ENCODE peak calls at places on chromosomes 12 and 14, in eight cellular contexts. H is A549, C is astrocyte of the cerebellum, F is brain microvascular endothelial cell, M is mammary epithelial cell, O is stomach, K is lower lobe of right lung, B is uterus. S is an unnamed sample.

GRCh38 chr14:96567289-96567899 is 65.2 kb downstream of the PAPOLA start:
- DNase-seq in H (peak; percentile 31), C (peak; percentile 19), F (peak; percentile 50), M (no peak), O (no peak), K (no peak), B (no peak), S (peak; percentile 45)

GRCh38 chr14:75450381-75451276 is 22.8 kb downstream of the JDP2 start:
- DNase-seq in H (no peak), C (peak; percentile 29), F (no peak), M (peak; percentile 74), O (peak; percentile 90), K (peak; percentile 62), B (peak; percentile 64), S (no peak)

GRCh38 chr12:49227701-49228100 is 37.2 kb upstream of the TUBA1C start:
- DNase-seq in H (no peak), C (no peak), F (no peak), M (no peak), O (no peak), K (no peak), B (no peak), S (no peak)

GRCh38 chr12:79420146-79420618 is 270.6 kb downstream of the PAWR start:
- DNase-seq in H (peak; percentile 38), C (peak; percentile 92), F (peak; percentile 92), M (peak; percentile 76), O (no peak), K (no peak), B (no peak), S (peak; percentile 98)

GRCh38 chr12:121570467-121571283 is 10.1 kb downstream of the KDM2B start:
- DNase-seq in H (no peak), C (no peak), F (no peak), M (no peak), O (no peak), K (no peak), B (no peak), S (no peak)

GRCh38 chr12:120490833-120491512 is 4.9 kb upstream of the DYNLL1 start:
- DNase-seq in H (no peak), C (no peak), F (no peak), M (no peak), O (no peak), K (no peak), B (peak; percentile 33), S (no peak)

GRCh38 chr12:117100851-117101673 is 1.8 kb upstream of the TESC start:
- DNase-seq in H (no peak), C (no peak), F (no peak), M (no peak), O (no peak), K (no peak), B (no peak), S (no peak)

GRCh38 chr12:4997939-4998338 is 45.7 kb upstream of the KCNA5 start:
- DNase-seq in H (peak; percentile 21), C (peak; percentile 75), F (peak; percentile 88), M (peak; percentile 78), O (no peak), K (no peak), B (peak; percentile 42), S (peak; percentile 92)

GRCh38 chr14:61381589-61381988 is 60.2 kb downstream of the PRKCH start:
- DNase-seq in H (no peak), C (no peak), F (no peak), M (peak; percentile 37), O (no peak), K (peak; percentile 47), B (no peak), S (no peak)

GRCh38 chr12:131511391-131511802 is 199.5 kb upstream of the SFSWAP start:
- DNase-seq in H (no peak), C (no peak), F (peak; percentile 49), M (peak; percentile 9), O (no peak), K (no peak), B (no peak), S (peak; percentile 11)

GRCh38 chr12:124866883-124867232 is 3.2 kb upstream of the SCARB1 start:
- DNase-seq in H (no peak), C (no peak), F (no peak), M (no peak), O (no peak), K (no peak), B (no peak), S (no peak)

GRCh38 chr12:109764776-109765492 is 51.3 kb downstream of the FAM222A start:
- DNase-seq in H (no peak), C (no peak), F (no peak), M (no peak), O (peak; percentile 24), K (peak; percentile 28), B (no peak), S (no peak)

GRCh38 chr14:61511558-61511924 is 183.8 kb upstream of the HIF1A start:
- DNase-seq in H (no peak), C (no peak), F (no peak), M (peak; percentile 52), O (no peak), K (peak; percentile 52), B (no peak), S (peak; percentile 33)

GRCh38 chr12:45309826-45310626 is 94.1 kb downstream of the ANO6 start:
- DNase-seq in H (no peak), C (peak; percentile 37), F (no peak), M (no peak), O (no peak), K (no peak), B (no peak), S (peak; percentile 96)
- TF ChIP-seq CTCF in H (no peak), C (peak; percentile 24), F (no peak), M (no peak), O (no peak), K (no peak), B (peak; percentile 15), S (peak; percentile 40)

DNA sequence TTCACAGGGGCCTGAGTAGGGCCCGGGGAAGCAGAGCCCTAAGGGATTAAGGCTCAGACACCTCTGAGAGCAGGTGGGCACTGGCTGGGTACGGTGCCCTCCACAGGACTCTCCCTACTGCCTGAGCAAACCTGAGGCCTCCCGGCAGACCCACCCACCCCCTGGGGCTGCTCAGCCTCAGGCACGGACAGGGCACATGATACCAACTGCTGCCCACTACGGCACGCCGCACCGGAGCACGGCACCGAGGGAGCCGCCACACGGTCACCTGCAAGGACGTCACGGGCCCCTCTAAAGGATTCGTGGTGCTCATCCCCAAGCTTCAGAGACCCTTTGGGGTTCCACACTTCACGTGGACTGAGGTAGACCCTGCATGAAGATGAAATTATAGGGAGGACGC is 7.1 kb downstream of the LTBR start:
- DNase-seq in H (no peak), C (no peak), F (no peak), M (no peak), O (no peak), K (no peak), B (no peak), S (no peak)
- H3K4me3 ChIP-seq in H (no peak overlapping the region), C (no peak overlapping the region), F (no peak overlapping the region), M (no peak overlapping the region), O (no peak overlapping the region), K (no peak overlapping the region), B (no peak overlapping the region), S (no peak overlapping the region)

GRCh38 chr12:66717049-66717448 is 38.2 kb upstream of the GRIP1 start:
- DNase-seq in H (no peak), C (no peak), F (no peak), M (no peak), O (no peak), K (no peak), B (no peak), S (no peak)
- TF ChIP-seq CTCF in H (no peak), C (no peak), F (no peak), M (peak; percentile 18), O (no peak), K (no peak), B (no peak), S (no peak)

DNA sequence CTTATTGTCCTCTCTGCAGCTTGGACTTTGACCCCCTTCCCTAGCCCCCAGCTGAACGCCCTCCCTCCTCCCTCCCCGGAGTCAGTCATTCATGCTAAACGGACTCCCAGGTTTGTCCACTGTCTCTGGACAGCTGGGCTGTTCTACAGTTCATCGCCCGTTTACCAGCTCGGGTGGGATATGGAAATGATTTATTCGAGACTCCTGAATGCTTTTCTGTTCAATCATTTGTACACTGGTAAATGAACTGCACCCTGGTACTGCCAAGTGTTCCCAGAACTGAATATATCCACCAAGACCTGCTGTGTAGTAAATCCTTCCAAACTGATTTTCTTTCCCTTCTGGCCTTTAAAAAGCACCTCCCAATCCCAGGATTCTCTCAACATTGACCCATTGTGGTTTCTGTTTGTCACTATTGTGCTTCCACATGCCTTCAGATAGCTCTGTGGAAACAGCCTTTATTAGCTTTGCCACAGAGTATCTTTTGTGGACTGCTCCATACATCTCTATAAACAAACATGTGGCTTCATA is 849 bp upstream of the KIF21A start:
- DNase-seq in H (peak; percentile 25), C (no peak), F (no peak), M (peak; percentile 16), O (no peak), K (no peak), B (no peak), S (peak; percentile 8)
- H3K4me3 ChIP-seq in H (peak overlapping the region; percentile 94), C (peak overlapping the region; percentile 77), F (peak overlapping the region; percentile 68), M (peak overlapping the region; percentile 41), O (peak overlapping the region; percentile 84), K (peak overlapping the region; percentile 75), B (peak overlapping the region; percentile 54), S (peak overlapping the region; percentile 75)